ENCODE peak calls at places on chromosomes 6 and 20, in four cellular contexts. L, U, D and E are unnamed samples.

GRCh38 chr6:7899046-7899888 is 11.3 kb downstream of the TXNDC5 start:
- DNase-seq in U (peak), L (peak), D (peak), E (no peak)

GRCh38 chr6:41439524-41440418 is 104.4 kb downstream of the NCR2 start:
- DNase-seq in L (no peak), D (no peak), U (no peak), E (peak)

GRCh38 chr6:158649289-158650143 is at the start of gene SYTL3:
- DNase-seq in U (no peak), L (no peak), D (no peak), E (peak)

GRCh38 chr6:30814137-30815084 is 69.9 kb upstream of the DDR1 start:
- DNase-seq in D (peak), U (no peak), L (no peak), E (no peak)

GRCh38 chr20:11178946-11179654 is 505.3 kb upstream of the JAG1 start:
- DNase-seq in D (no peak), U (no peak), L (peak), E (no peak)

GRCh38 chr20:39745380-39745779 is 783.2 kb downstream of the DHX35 start:
- DNase-seq in L (no peak), U (no peak), D (no peak), E (no peak)

GRCh38 chr6:88358846-88359245 is 192.7 kb upstream of the CNR1 start:
- DNase-seq in U (no peak), D (no peak), L (no peak), E (no peak)

GRCh38 chr6:154367839-154368695 is 11.5 kb upstream of the IPCEF1 start:
- DNase-seq in D (no peak), L (no peak), U (no peak), E (no peak)

GRCh38 chr6:106159531-106159940 is 73.4 kb downstream of the PRDM1 start:
- DNase-seq in U (no peak), D (no peak), L (no peak), E (no peak)

GRCh38 chr6:91045152-91045551 is 458.3 kb upstream of the MAP3K7 start:
- DNase-seq in U (no peak), L (no peak), D (no peak), E (no peak)

GRCh38 chr6:3489961-3490621 is 33.2 kb upstream of the SLC22A23 start:
- DNase-seq in U (no peak), D (no peak), L (no peak), E (no peak)

GRCh38 chr6:165624871-165625639 is 38.0 kb downstream of the PDE10A start:
- DNase-seq in L (no peak), D (no peak), U (no peak), E (no peak)

GRCh38 chr6:155330922-155331321 is 16.6 kb upstream of the TFB1M start:
- DNase-seq in L (no peak), U (no peak), D (no peak), E (no peak)

GRCh38 chr20:45306431-45306982 is at the start of gene RBPJL:
- DNase-seq in L (no peak), D (peak), U (peak), E (no peak)

GRCh38 chr6:37047933-37048850 is 42.7 kb downstream of the FGD2 start:
- DNase-seq in D (no peak), U (no peak), L (no peak), E (no peak)

GRCh38 chr20:57469418-57470211 is 55.3 kb downstream of the CTCFL start:
- DNase-seq in U (no peak), L (no peak), D (no peak), E (no peak)

GRCh38 chr6:66772785-66773184 is 1065.8 kb upstream of the EYS start:
- DNase-seq in U (no peak), D (no peak), L (no peak), E (no peak)

GRCh38 chr6:111464184-111464583 is 18.8 kb downstream of the REV3L start:
- DNase-seq in D (no peak), L (peak), U (no peak), E (no peak)

GRCh38 chr6:111468329-111469012 is 14.5 kb downstream of the REV3L start:
- DNase-seq in D (no peak), U (no peak), L (no peak), E (no peak)

GRCh38 chr6:111461860-111462259 is 21.2 kb downstream of the REV3L start:
- DNase-seq in L (no peak), D (no peak), U (no peak), E (no peak)

GRCh38 chr6:111458670-111459232 is 24.3 kb downstream of the REV3L start:
- DNase-seq in U (no peak), D (no peak), L (no peak), E (no peak)

DNA sequence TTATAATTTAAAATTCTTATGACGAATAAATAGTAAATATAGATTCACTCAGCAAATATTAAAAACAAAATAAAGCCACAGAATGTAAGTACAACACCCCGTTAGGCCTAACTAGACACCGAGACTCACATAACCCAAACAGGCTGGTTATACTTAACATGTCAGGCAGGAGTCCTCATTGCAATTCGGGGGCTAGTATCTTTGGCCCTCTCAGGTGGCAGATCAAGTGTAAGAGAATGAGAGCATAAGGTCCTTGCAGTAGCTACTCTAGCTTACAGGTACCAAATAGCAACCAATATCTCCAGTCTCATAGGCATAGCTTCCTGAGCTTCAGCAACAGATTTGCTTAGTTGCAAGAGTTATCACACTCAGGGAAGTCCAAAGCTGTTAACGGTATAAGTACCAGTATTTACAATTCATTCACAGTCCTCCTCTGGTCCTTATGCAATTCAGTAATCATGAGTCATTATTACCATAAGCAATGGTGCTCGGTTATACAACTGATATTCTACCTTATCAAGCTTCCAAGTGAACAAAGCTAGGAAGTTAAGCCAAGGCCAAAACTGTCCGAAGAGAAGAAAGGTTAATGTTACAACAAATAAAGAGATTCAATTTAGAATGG is 20.1 kb downstream of the REV3L start:
- DNase-seq in D (no peak), U (no peak), L (peak), E (no peak)
- TF ChIP-seq NR2C2 in D (no peak), U (no peak), L (no peak), E (no peak)

GRCh38 chr20:48595495-48596475 is 232.0 kb downstream of the PREX1 start:
- DNase-seq in D (no peak), U (no peak), L (no peak), E (no peak)
- TF ChIP-seq NR2C2 in D (no peak), U (no peak), L (no peak), E (no peak)

GRCh38 chr6:151958332-151958731 is 150.8 kb downstream of the ESR1 start:
- DNase-seq in U (no peak), D (no peak), L (no peak), E (no peak)
- TF ChIP-seq NR2C2 in U (no peak), D (no peak), L (no peak), E (no peak)

GRCh38 chr6:157579467-157580031 is 198.6 kb downstream of the ZDHHC14 start:
- DNase-seq in L (no peak), U (no peak), D (no peak), E (no peak)
- TF ChIP-seq NR2C2 in L (no peak), U (no peak), D (no peak), E (no peak)